ENCODE peak calls at places on chromosomes 13 and 19, in eight cellular contexts. I is heart right ventricle; B is cardiac muscle cell; E is spleen; M is fibroblast of lung; H is uterus; D is CD8-positive, alpha-beta memory T cell; U is H9. W is an unnamed sample.
A peak's percentile ranks its signal among the peaks of the same experiment; 100 is the strongest.

GRCh38 chr13:32911506-32911905 is 104.7 kb upstream of the KL start:
- DNase-seq in I (no peak), B (peak; percentile 14), E (no peak), M (no peak), H (no peak), D (no peak), U (peak; percentile 70), W (peak; percentile 46)

GRCh38 chr13:113669231-113669870 is 2.3 kb downstream of the GRK1 start:
- DNase-seq in I (no peak), B (no peak), E (peak; percentile 56), M (no peak), H (peak; percentile 7), D (no peak), U (no peak), W (peak; percentile 3)

GRCh38 chr13:80116107-80116506 is 224.8 kb downstream of the SPRY2 start:
- DNase-seq in I (no peak), B (no peak), E (no peak), M (peak; percentile 86), H (no peak), D (no peak), U (no peak), W (no peak)

GRCh38 chr13:95536629-95537241 is 15.8 kb upstream of the CLDN10 start:
- DNase-seq in I (no peak), B (peak; percentile 43), E (no peak), M (no peak), H (no peak), D (no peak), U (no peak), W (no peak)

GRCh38 chr13:33751151-33751550 is 66.8 kb upstream of the RFC3 start:
- DNase-seq in I (no peak), B (no peak), E (no peak), M (peak; percentile 88), H (no peak), D (no peak), U (no peak), W (no peak)

GRCh38 chr13:113631341-113632095 is 26.5 kb downstream of the ATP4B start:
- DNase-seq in I (no peak), B (no peak), E (peak; percentile 59), M (no peak), H (no peak), D (no peak), U (no peak), W (no peak)

GRCh38 chr13:77751513-77752456 is 54.3 kb downstream of the SLAIN1 start:
- DNase-seq in I (peak; percentile 22), B (peak; percentile 62), E (no peak), M (peak; percentile 29), H (no peak), D (peak; percentile 52), U (peak; percentile 41), W (peak; percentile 44)

GRCh38 chr13:100547805-100548204 is 40.8 kb downstream of the GGACT start:
- DNase-seq in I (no peak), B (peak; percentile 34), E (no peak), M (no peak), H (no peak), D (no peak), U (no peak), W (peak; percentile 30)

GRCh38 chr13:78595819-78596700 is 7.3 kb downstream of the POU4F1 start:
- DNase-seq in I (no peak), B (peak; percentile 62), E (peak; percentile 72), M (no peak), H (no peak), D (no peak), U (peak; percentile 78), W (peak; percentile 43)

GRCh38 chr13:37869756-37870488 is at the start of gene TRPC4:
- DNase-seq in I (peak; percentile 25), B (peak; percentile 59), E (peak; percentile 67), M (peak; percentile 76), H (peak; percentile 50), D (no peak), U (peak; percentile 84), W (peak; percentile 30)

GRCh38 chr19:58338825-58339558 is 12.2 kb downstream of the ZSCAN22 start:
- DNase-seq in I (no peak), B (peak; percentile 30), E (no peak), M (peak; percentile 17), H (no peak), D (no peak), U (peak; percentile 66), W (no peak)

GRCh38 chr13:48656621-48657020 is 2.9 kb downstream of the CYSLTR2 start:
- DNase-seq in I (no peak), B (no peak), E (no peak), M (no peak), H (no peak), D (no peak), U (no peak), W (peak; percentile 41)

GRCh38 chr13:48655291-48655690 is 1.6 kb downstream of the CYSLTR2 start:
- DNase-seq in I (no peak), B (no peak), E (no peak), M (no peak), H (no peak), D (no peak), U (no peak), W (peak; percentile 51)

GRCh38 chr13:48654511-48654910 is 782 bp downstream of the CYSLTR2 start:
- DNase-seq in I (no peak), B (no peak), E (no peak), M (no peak), H (no peak), D (no peak), U (no peak), W (no peak)

GRCh38 chr13:48648446-48648845 is 5.3 kb upstream of the CYSLTR2 start:
- DNase-seq in I (no peak), B (no peak), E (no peak), M (no peak), H (no peak), D (no peak), U (no peak), W (no peak)

DNA sequence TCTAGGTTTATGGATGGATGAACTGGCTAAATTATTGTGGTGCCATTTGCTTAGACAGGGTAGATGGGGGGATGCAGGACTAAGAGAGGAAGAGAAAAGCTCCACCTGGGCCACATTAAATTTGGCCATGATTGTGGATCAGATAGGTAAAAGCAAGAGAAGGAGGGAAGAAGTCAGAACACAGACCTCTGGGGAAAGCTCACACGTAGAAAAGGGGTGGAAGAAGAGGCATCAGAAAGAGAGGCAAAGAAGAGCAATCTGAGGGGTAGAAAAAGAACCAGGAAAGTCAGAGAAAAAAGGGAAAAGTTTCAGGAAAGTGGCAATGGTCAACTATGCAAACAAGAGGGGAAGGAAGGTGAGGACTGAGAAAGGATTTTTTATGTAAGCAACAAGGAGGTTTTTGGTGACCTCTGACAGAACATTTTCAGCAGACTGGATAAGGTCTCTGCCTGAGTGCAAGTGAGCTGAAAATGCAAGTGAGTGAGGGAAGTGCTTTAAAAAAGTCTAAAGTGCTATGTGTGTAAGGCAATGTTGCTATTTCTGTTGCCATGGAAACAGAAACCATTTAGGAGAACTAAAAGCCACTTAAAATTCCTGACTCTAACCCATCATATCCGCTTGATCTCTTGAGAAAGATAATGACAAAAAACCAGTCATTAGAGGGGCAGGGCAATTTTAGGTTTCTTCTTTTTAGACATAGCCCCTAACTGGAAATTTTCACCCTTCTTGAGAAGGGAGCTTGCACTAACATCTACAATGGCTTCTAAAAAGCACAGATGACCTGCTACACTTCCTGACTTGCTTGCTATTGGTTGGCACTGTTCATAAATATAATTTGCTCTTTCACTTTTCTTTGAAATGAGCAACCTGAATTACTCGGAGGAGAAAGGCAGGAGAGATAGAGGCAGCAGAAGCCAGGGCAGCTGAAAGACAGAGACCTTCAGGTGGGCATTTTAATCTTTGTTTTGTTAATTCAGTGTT is at the start of gene CYSLTR2:
- DNase-seq in I (peak; percentile 24), B (peak; percentile 9), E (no peak), M (peak; percentile 62), H (no peak), D (peak; percentile 73), U (no peak), W (no peak)
- H3K4me1 ChIP-seq in I (peaks cover 3% of the 10 kb centered on the region), B (peaks cover 10% of the 10 kb centered on the region), E (peaks cover 7% of the 10 kb centered on the region), M (no peaks in the 10 kb centered on the region), H (no peaks in the 10 kb centered on the region), D (peaks cover 29% of the 10 kb centered on the region), U (no peaks in the 10 kb centered on the region), W (peaks cover 34% of the 10 kb centered on the region)

GRCh38 chr19:15812059-15812722 is 3.3 kb downstream of the OR10H1 start:
- DNase-seq in I (no peak), B (no peak), E (no peak), M (no peak), H (no peak), D (peak; percentile 11), U (no peak), W (no peak)

GRCh38 chr19:15813916-15814315 is 1.5 kb downstream of the OR10H1 start:
- DNase-seq in I (no peak), B (no peak), E (no peak), M (no peak), H (no peak), D (no peak), U (no peak), W (no peak)

GRCh38 chr19:15815306-15815705 is at the start of gene OR10H1:
- DNase-seq in I (no peak), B (no peak), E (no peak), M (no peak), H (no peak), D (no peak), U (no peak), W (no peak)

GRCh38 chr19:15810335-15810734 is 5.1 kb downstream of the OR10H1 start:
- DNase-seq in I (peak; percentile 7), B (no peak), E (no peak), M (no peak), H (peak; percentile 17), D (no peak), U (no peak), W (no peak)

GRCh38 chr19:15811476-15811875 is 4.0 kb downstream of the OR10H1 start:
- DNase-seq in I (no peak), B (no peak), E (no peak), M (no peak), H (no peak), D (no peak), U (no peak), W (no peak)
- H3K27me3 ChIP-seq in I (peaks cover 39% of the 10 kb centered on the region), B (no peaks in the 10 kb centered on the region), E (no peaks in the 10 kb centered on the region), M (no peaks in the 10 kb centered on the region), H (no peaks in the 10 kb centered on the region), D (no peaks in the 10 kb centered on the region), U (no peaks in the 10 kb centered on the region), W (peaks cover 11% of the 10 kb centered on the region)

GRCh38 chr13:98530236-98530635 is 46.7 kb downstream of the STK24 start:
- DNase-seq in I (no peak), B (no peak), E (no peak), M (no peak), H (no peak), D (no peak), U (no peak), W (no peak)
- H3K4me1 ChIP-seq in I (peaks cover 40% of the 10 kb centered on the region), B (peaks cover 19% of the 10 kb centered on the region), E (peaks cover 17% of the 10 kb centered on the region), M (peaks cover 5% of the 10 kb centered on the region), H (no peaks in the 10 kb centered on the region), D (peaks cover 83% of the 10 kb centered on the region), U (peaks cover 6% of the 10 kb centered on the region), W (no peaks in the 10 kb centered on the region)

DNA sequence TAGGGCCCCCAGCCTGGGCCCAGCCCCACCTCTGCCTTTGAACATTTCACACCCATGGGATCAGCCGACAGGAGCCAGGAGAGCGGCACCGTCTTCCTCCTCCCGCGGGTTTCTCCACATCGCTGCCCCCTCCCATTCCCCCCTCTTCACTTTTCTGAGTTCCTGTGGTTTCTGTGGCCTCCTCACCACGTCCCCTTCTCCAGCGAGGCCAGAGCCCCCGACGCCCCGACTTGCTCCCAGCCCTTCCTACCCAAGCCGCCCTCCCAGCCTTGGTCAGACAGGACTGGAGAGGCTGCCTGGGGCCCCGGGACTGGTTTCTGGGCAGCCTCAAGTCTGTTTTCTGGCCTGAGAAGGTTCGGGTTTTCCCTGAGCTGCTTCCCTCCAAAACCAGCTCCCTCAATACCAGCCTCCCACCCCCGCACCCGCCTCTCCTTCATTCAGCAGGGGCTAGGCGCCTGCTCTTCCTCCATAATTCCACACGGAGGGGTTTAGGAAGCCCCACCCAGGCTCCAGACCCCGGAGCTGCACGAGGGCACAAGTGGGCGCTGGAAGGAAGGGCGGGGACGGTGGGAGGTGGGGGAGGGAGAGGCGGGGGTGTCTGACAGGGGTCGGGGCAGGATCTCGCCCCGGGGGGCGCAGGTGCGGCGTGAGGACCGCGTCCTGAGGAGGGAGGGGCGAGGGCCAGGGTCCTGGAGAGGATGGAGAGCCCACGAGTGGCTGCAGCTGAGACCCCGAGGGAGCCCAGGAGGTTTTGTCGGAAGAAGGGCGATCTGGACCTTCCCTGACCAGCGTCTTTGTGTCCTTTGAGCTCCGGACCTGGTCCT is 4.0 kb upstream of the SIGLEC10 start:
- DNase-seq in I (no peak), B (no peak), E (no peak), M (no peak), H (no peak), D (no peak), U (peak; percentile 38), W (no peak)
- H3K27me3 ChIP-seq in I (peaks cover 16% of the 10 kb centered on the region), B (peaks cover 11% of the 10 kb centered on the region), E (no peaks in the 10 kb centered on the region), M (no peaks in the 10 kb centered on the region), H (no peaks in the 10 kb centered on the region), D (peaks cover 3% of the 10 kb centered on the region), U (no peaks in the 10 kb centered on the region), W (no peaks in the 10 kb centered on the region)

W was measured in BE2C.